ENCODE peak calls at places on chromosomes 4 and X, in eight cellular contexts. One of them, this sample, is unnamed.

GRCh38 chrX:68997911-68998310 is 167.3 kb downstream of the PJA1 start:
- DNase-seq in GM23338: no peak
- DNase-seq in activated CD4-positive, alpha-beta T cell treated with anti-CD3 and anti-CD28 coated beads, Interleukin-2, amount 50 U/mL, for 4 hours: no peak
- DNase-seq in gastrocnemius medialis: peak; percentile 15
- DNase-seq in hypothalamus: no peak
- DNase-seq in caudate nucleus: peak; percentile 5
- DNase-seq in frontal cortex: no peak
- DNase-seq in A549: no peak
- DNase-seq in this sample: peak; percentile 62

GRCh38 chr4:28868831-28869230 is 1851.3 kb upstream of the PCDH7 start:
- DNase-seq in frontal cortex: no peak
- DNase-seq in gastrocnemius medialis: no peak
- DNase-seq in GM23338: no peak
- DNase-seq in activated CD4-positive, alpha-beta T cell treated with anti-CD3 and anti-CD28 coated beads, Interleukin-2, amount 50 U/mL, for 4 hours: no peak
- DNase-seq in caudate nucleus: no peak
- DNase-seq in hypothalamus: no peak
- DNase-seq in A549: no peak
- DNase-seq in this sample: no peak

GRCh38 chr4:38857354-38858096 is 908 bp upstream of the TLR6 start:
- DNase-seq in gastrocnemius medialis: peak; percentile 43
- DNase-seq in GM23338: no peak
- DNase-seq in A549: peak; percentile 67
- DNase-seq in activated CD4-positive, alpha-beta T cell treated with anti-CD3 and anti-CD28 coated beads, Interleukin-2, amount 50 U/mL, for 4 hours: peak; percentile 19
- DNase-seq in frontal cortex: no peak
- DNase-seq in caudate nucleus: peak; percentile 20
- DNase-seq in hypothalamus: no peak
- DNase-seq in this sample: peak; percentile 88

GRCh38 chr4:30714408-30715031 is 5.6 kb upstream of the PCDH7 start:
- DNase-seq in A549: peak; percentile 18
- DNase-seq in GM23338: peak; percentile 88
- DNase-seq in activated CD4-positive, alpha-beta T cell treated with anti-CD3 and anti-CD28 coated beads, Interleukin-2, amount 50 U/mL, for 4 hours: no peak
- DNase-seq in frontal cortex: peak; percentile 12
- DNase-seq in hypothalamus: peak; percentile 4
- DNase-seq in caudate nucleus: no peak
- DNase-seq in gastrocnemius medialis: no peak
- DNase-seq in this sample: no peak

GRCh38 chrX:134671207-134671750 is 13.0 kb upstream of the PLAC1 start:
- DNase-seq in hypothalamus: no peak
- DNase-seq in activated CD4-positive, alpha-beta T cell treated with anti-CD3 and anti-CD28 coated beads, Interleukin-2, amount 50 U/mL, for 4 hours: no peak
- DNase-seq in A549: no peak
- DNase-seq in GM23338: no peak
- DNase-seq in gastrocnemius medialis: no peak
- DNase-seq in caudate nucleus: no peak
- DNase-seq in frontal cortex: no peak
- DNase-seq in this sample: no peak

GRCh38 chr4:78512357-78512920 is 39.1 kb upstream of the ANXA3 start:
- DNase-seq in gastrocnemius medialis: no peak
- DNase-seq in caudate nucleus: no peak
- DNase-seq in hypothalamus: no peak
- DNase-seq in A549: no peak
- DNase-seq in activated CD4-positive, alpha-beta T cell treated with anti-CD3 and anti-CD28 coated beads, Interleukin-2, amount 50 U/mL, for 4 hours: no peak
- DNase-seq in frontal cortex: no peak
- DNase-seq in GM23338: no peak
- DNase-seq in this sample: no peak

GRCh38 chrX:41733939-41734338 is 10.0 kb downstream of the GPR82 start:
- DNase-seq in frontal cortex: no peak
- DNase-seq in GM23338: no peak
- DNase-seq in gastrocnemius medialis: no peak
- DNase-seq in activated CD4-positive, alpha-beta T cell treated with anti-CD3 and anti-CD28 coated beads, Interleukin-2, amount 50 U/mL, for 4 hours: no peak
- DNase-seq in hypothalamus: no peak
- DNase-seq in A549: no peak
- DNase-seq in caudate nucleus: no peak
- DNase-seq in this sample: no peak

GRCh38 chr4:104395219-104395618 is 99.5 kb downstream of the CXXC4 start:
- DNase-seq in A549: no peak
- DNase-seq in frontal cortex: no peak
- DNase-seq in activated CD4-positive, alpha-beta T cell treated with anti-CD3 and anti-CD28 coated beads, Interleukin-2, amount 50 U/mL, for 4 hours: no peak
- DNase-seq in gastrocnemius medialis: no peak
- DNase-seq in caudate nucleus: no peak
- DNase-seq in GM23338: peak; percentile 6
- DNase-seq in hypothalamus: no peak
- DNase-seq in this sample: peak; percentile 44

GRCh38 chr4:112704991-112705845 is 68.3 kb downstream of the LARP7 start:
- DNase-seq in activated CD4-positive, alpha-beta T cell treated with anti-CD3 and anti-CD28 coated beads, Interleukin-2, amount 50 U/mL, for 4 hours: no peak
- DNase-seq in frontal cortex: peak; percentile 39
- DNase-seq in gastrocnemius medialis: peak; percentile 38
- DNase-seq in hypothalamus: peak; percentile 14
- DNase-seq in GM23338: peak; percentile 61
- DNase-seq in caudate nucleus: peak; percentile 39
- DNase-seq in A549: peak; percentile 18
- DNase-seq in this sample: peak; percentile 15

GRCh38 chr4:10013722-10014121 is 7.6 kb downstream of the SLC2A9 start:
- DNase-seq in activated CD4-positive, alpha-beta T cell treated with anti-CD3 and anti-CD28 coated beads, Interleukin-2, amount 50 U/mL, for 4 hours: no peak
- DNase-seq in gastrocnemius medialis: no peak
- DNase-seq in GM23338: peak; percentile 87
- DNase-seq in A549: no peak
- DNase-seq in caudate nucleus: peak; percentile 12
- DNase-seq in hypothalamus: no peak
- DNase-seq in frontal cortex: no peak
- DNase-seq in this sample: no peak

GRCh38 chrX:120773801-120774200 is 101.9 kb downstream of the CT47B1 start:
- DNase-seq in GM23338: no peak
- DNase-seq in activated CD4-positive, alpha-beta T cell treated with anti-CD3 and anti-CD28 coated beads, Interleukin-2, amount 50 U/mL, for 4 hours: no peak
- DNase-seq in hypothalamus: no peak
- DNase-seq in frontal cortex: no peak
- DNase-seq in gastrocnemius medialis: no peak
- DNase-seq in A549: no peak
- DNase-seq in caudate nucleus: no peak
- DNase-seq in this sample: no peak

GRCh38 chr4:90816754-90817153 is 689.6 kb downstream of the CCSER1 start:
- DNase-seq in A549: no peak
- DNase-seq in hypothalamus: no peak
- DNase-seq in gastrocnemius medialis: no peak
- DNase-seq in caudate nucleus: no peak
- DNase-seq in activated CD4-positive, alpha-beta T cell treated with anti-CD3 and anti-CD28 coated beads, Interleukin-2, amount 50 U/mL, for 4 hours: no peak
- DNase-seq in GM23338: peak; percentile 26
- DNase-seq in frontal cortex: no peak
- DNase-seq in this sample: no peak

GRCh38 chr4:22869235-22869634 is 176.5 kb downstream of the GBA3 start:
- DNase-seq in A549: no peak
- DNase-seq in hypothalamus: no peak
- DNase-seq in GM23338: peak; percentile 64
- DNase-seq in caudate nucleus: no peak
- DNase-seq in activated CD4-positive, alpha-beta T cell treated with anti-CD3 and anti-CD28 coated beads, Interleukin-2, amount 50 U/mL, for 4 hours: no peak
- DNase-seq in frontal cortex: no peak
- DNase-seq in gastrocnemius medialis: no peak
- DNase-seq in this sample: no peak